ENCODE peak calls at places on chromosomes 4 and X, in four cellular contexts. One of them, this sample, is unnamed.

GRCh38 chr4:113311047-113311446 is 261.6 kb downstream of the ANK2 start:
- DNase-seq in vagina: no peak
- DNase-seq in hepatocyte: no peak
- DNase-seq in CD4-positive, alpha-beta memory T cell: no peak
- DNase-seq in this sample: no peak

GRCh38 chrX:18151661-18152060 is 69.0 kb downstream of the BEND2 start:
- DNase-seq in CD4-positive, alpha-beta memory T cell: no peak
- DNase-seq in hepatocyte: no peak
- DNase-seq in vagina: no peak
- DNase-seq in this sample: no peak

GRCh38 chr4:74665346-74665745 is 129.0 kb downstream of the BTC start:
- DNase-seq in CD4-positive, alpha-beta memory T cell: no peak
- DNase-seq in vagina: no peak
- DNase-seq in hepatocyte: no peak
- DNase-seq in this sample: no peak

GRCh38 chr4:82138376-82138775 is 235.4 kb downstream of the HNRNPD start:
- DNase-seq in hepatocyte: no peak
- DNase-seq in CD4-positive, alpha-beta memory T cell: no peak
- DNase-seq in vagina: no peak
- DNase-seq in this sample: no peak

GRCh38 chr4:74449571-74450297 is 4.8 kb downstream of the AREG start:
- DNase-seq in vagina: no peak
- DNase-seq in CD4-positive, alpha-beta memory T cell: no peak
- DNase-seq in hepatocyte: no peak
- DNase-seq in this sample: no peak

GRCh38 chr4:93710101-93710846 is 118.3 kb upstream of the ATOH1 start:
- DNase-seq in vagina: no peak
- DNase-seq in hepatocyte: peak; percentile 47
- DNase-seq in CD4-positive, alpha-beta memory T cell: no peak
- DNase-seq in this sample: no peak

GRCh38 chrX:48713847-48714246 is 17.3 kb downstream of the SUV39H1 start:
- DNase-seq in vagina: no peak
- DNase-seq in CD4-positive, alpha-beta memory T cell: peak; percentile 64
- DNase-seq in hepatocyte: no peak
- DNase-seq in this sample: no peak

GRCh38 chr4:87051121-87051713 is 116.4 kb downstream of the AFF1 start:
- DNase-seq in vagina: no peak
- DNase-seq in CD4-positive, alpha-beta memory T cell: no peak
- DNase-seq in hepatocyte: no peak
- DNase-seq in this sample: no peak

GRCh38 chrX:153922932-153923857 is 2.9 kb downstream of the ARHGAP4 start:
- DNase-seq in CD4-positive, alpha-beta memory T cell: no peak
- DNase-seq in hepatocyte: peak; percentile 50
- DNase-seq in vagina: no peak
- DNase-seq in this sample: no peak

GRCh38 chrX:10755477-10756334 is 135.3 kb upstream of the MID1 start:
- DNase-seq in CD4-positive, alpha-beta memory T cell: no peak
- DNase-seq in vagina: no peak
- DNase-seq in hepatocyte: peak; percentile 20
- DNase-seq in this sample: no peak

GRCh38 chr4:8854016-8854415 is 17.6 kb downstream of the HMX1 start:
- DNase-seq in hepatocyte: no peak
- DNase-seq in vagina: no peak
- DNase-seq in CD4-positive, alpha-beta memory T cell: no peak
- DNase-seq in this sample: no peak

GRCh38 chr4:78525559-78525958 is 26.0 kb upstream of the ANXA3 start:
- DNase-seq in vagina: no peak
- DNase-seq in hepatocyte: no peak
- DNase-seq in CD4-positive, alpha-beta memory T cell: no peak
- DNase-seq in this sample: no peak

GRCh38 chrX:50469206-50469605 is 1.4 kb downstream of the DGKK start:
- DNase-seq in vagina: no peak
- DNase-seq in hepatocyte: peak; percentile 13
- DNase-seq in CD4-positive, alpha-beta memory T cell: no peak
- DNase-seq in this sample: no peak

GRCh38 chrX:40550069-40550468 is 30.7 kb upstream of the ATP6AP2 start:
- DNase-seq in hepatocyte: no peak
- DNase-seq in CD4-positive, alpha-beta memory T cell: no peak
- DNase-seq in vagina: no peak
- DNase-seq in this sample: no peak

GRCh38 chr4:76147454-76148141 is 599 bp downstream of the NUP54 start:
- DNase-seq in vagina: no peak
- DNase-seq in hepatocyte: peak; percentile 84
- DNase-seq in CD4-positive, alpha-beta memory T cell: no peak
- DNase-seq in this sample: peak; percentile 20

GRCh38 chr4:40301592-40301991 is 33.5 kb upstream of the CHRNA9 start:
- DNase-seq in vagina: no peak
- DNase-seq in hepatocyte: no peak
- DNase-seq in CD4-positive, alpha-beta memory T cell: peak; percentile 90
- DNase-seq in this sample: peak; percentile 49

GRCh38 chr4:54553001-54553400 is 104.8 kb upstream of the KIT start:
- DNase-seq in hepatocyte: no peak
- DNase-seq in vagina: no peak
- DNase-seq in CD4-positive, alpha-beta memory T cell: no peak
- DNase-seq in this sample: no peak

GRCh38 chr4:116702949-116703348 is 382.4 kb downstream of the TRAM1L1 start:
- DNase-seq in hepatocyte: no peak
- DNase-seq in vagina: no peak
- DNase-seq in CD4-positive, alpha-beta memory T cell: no peak
- DNase-seq in this sample: no peak

GRCh38 chr4:146638801-146639351 is at the start of gene POU4F2:
- DNase-seq in CD4-positive, alpha-beta memory T cell: no peak
- DNase-seq in vagina: no peak
- DNase-seq in hepatocyte: peak; percentile 27
- DNase-seq in this sample: no peak

GRCh38 chrX:54494166-54494969 is 1.7 kb downstream of the FGD1 start:
- DNase-seq in CD4-positive, alpha-beta memory T cell: no peak
- DNase-seq in vagina: no peak
- DNase-seq in hepatocyte: no peak
- DNase-seq in this sample: no peak

GRCh38 chr4:67721770-67722597 is 21.0 kb upstream of the UBA6 start:
- DNase-seq in vagina: no peak
- DNase-seq in hepatocyte: no peak
- DNase-seq in CD4-positive, alpha-beta memory T cell: no peak
- DNase-seq in this sample: no peak

GRCh38 chrX:103407776-103408175 is 31.4 kb downstream of the BEX3 start:
- DNase-seq in CD4-positive, alpha-beta memory T cell: no peak
- DNase-seq in hepatocyte: no peak
- DNase-seq in vagina: no peak
- DNase-seq in this sample: no peak

GRCh38 chrX:103406256-103406655 is 29.9 kb downstream of the BEX3 start:
- DNase-seq in hepatocyte: no peak
- DNase-seq in vagina: no peak
- DNase-seq in CD4-positive, alpha-beta memory T cell: no peak
- DNase-seq in this sample: no peak

GRCh38 chrX:103400931-103401330 is 24.6 kb downstream of the BEX3 start:
- DNase-seq in hepatocyte: no peak
- DNase-seq in CD4-positive, alpha-beta memory T cell: no peak
- DNase-seq in vagina: no peak
- DNase-seq in this sample: no peak

GRCh38 chrX:103404225-103405008 is 28.1 kb downstream of the BEX3 start:
- DNase-seq in CD4-positive, alpha-beta memory T cell: peak; percentile 25
- DNase-seq in vagina: no peak
- DNase-seq in hepatocyte: peak; percentile 76
- DNase-seq in this sample: no peak

GRCh38 chrX:103405009-103405333 is 28.6 kb downstream of the BEX3 start:
- DNase-seq in CD4-positive, alpha-beta memory T cell: peak; percentile 2
- DNase-seq in vagina: no peak
- DNase-seq in hepatocyte: no peak
- DNase-seq in this sample: no peak
- H3K27ac ChIP-seq in CD4-positive, alpha-beta memory T cell: no peak overlapping the region
- H3K27ac ChIP-seq in vagina: no peak overlapping the region
- H3K27ac ChIP-seq in hepatocyte: peak overlapping the region; percentile 38
- H3K27ac ChIP-seq in this sample: no peak overlapping the region

GRCh38 chr4:80035336-80035735 is 37.7 kb downstream of the ANTXR2 start:
- DNase-seq in CD4-positive, alpha-beta memory T cell: no peak
- DNase-seq in vagina: no peak
- DNase-seq in hepatocyte: peak; percentile 56
- DNase-seq in this sample: peak; percentile 3

GRCh38 chr4:80037864-80038263 is 35.2 kb downstream of the ANTXR2 start:
- DNase-seq in hepatocyte: no peak
- DNase-seq in vagina: no peak
- DNase-seq in CD4-positive, alpha-beta memory T cell: no peak
- DNase-seq in this sample: no peak

GRCh38 chr4:80033581-80033980 is 39.4 kb downstream of the ANTXR2 start:
- DNase-seq in CD4-positive, alpha-beta memory T cell: no peak
- DNase-seq in vagina: no peak
- DNase-seq in hepatocyte: no peak
- DNase-seq in this sample: no peak

GRCh38 chr4:80036949-80037348 is 36.1 kb downstream of the ANTXR2 start:
- DNase-seq in vagina: no peak
- DNase-seq in hepatocyte: peak; percentile 45
- DNase-seq in CD4-positive, alpha-beta memory T cell: no peak
- DNase-seq in this sample: no peak

GRCh38 chr4:80036306-80036705 is 36.7 kb downstream of the ANTXR2 start:
- DNase-seq in CD4-positive, alpha-beta memory T cell: no peak
- DNase-seq in hepatocyte: no peak
- DNase-seq in vagina: no peak
- DNase-seq in this sample: no peak
- H3K27ac ChIP-seq in CD4-positive, alpha-beta memory T cell: no peak overlapping the region
- H3K27ac ChIP-seq in hepatocyte: peak overlapping the region; percentile 22
- H3K27ac ChIP-seq in vagina: peak overlapping the region; percentile 78
- H3K27ac ChIP-seq in this sample: peak overlapping the region; percentile 21

GRCh38 chrX:115264009-115264408 is 25.5 kb upstream of the LUZP4 start:
- DNase-seq in vagina: no peak
- DNase-seq in hepatocyte: no peak
- DNase-seq in CD4-positive, alpha-beta memory T cell: no peak
- DNase-seq in this sample: no peak

GRCh38 chrX:115260330-115260729 is 26.4 kb upstream of the LRCH2 start:
- DNase-seq in hepatocyte: peak; percentile 10
- DNase-seq in vagina: no peak
- DNase-seq in CD4-positive, alpha-beta memory T cell: no peak
- DNase-seq in this sample: no peak

GRCh38 chrX:115261148-115261547 is 27.3 kb upstream of the LRCH2 start:
- DNase-seq in hepatocyte: no peak
- DNase-seq in CD4-positive, alpha-beta memory T cell: no peak
- DNase-seq in vagina: no peak
- DNase-seq in this sample: no peak

GRCh38 chrX:115255003-115255402 is 21.1 kb upstream of the LRCH2 start:
- DNase-seq in CD4-positive, alpha-beta memory T cell: no peak
- DNase-seq in vagina: no peak
- DNase-seq in hepatocyte: no peak
- DNase-seq in this sample: no peak

DNA sequence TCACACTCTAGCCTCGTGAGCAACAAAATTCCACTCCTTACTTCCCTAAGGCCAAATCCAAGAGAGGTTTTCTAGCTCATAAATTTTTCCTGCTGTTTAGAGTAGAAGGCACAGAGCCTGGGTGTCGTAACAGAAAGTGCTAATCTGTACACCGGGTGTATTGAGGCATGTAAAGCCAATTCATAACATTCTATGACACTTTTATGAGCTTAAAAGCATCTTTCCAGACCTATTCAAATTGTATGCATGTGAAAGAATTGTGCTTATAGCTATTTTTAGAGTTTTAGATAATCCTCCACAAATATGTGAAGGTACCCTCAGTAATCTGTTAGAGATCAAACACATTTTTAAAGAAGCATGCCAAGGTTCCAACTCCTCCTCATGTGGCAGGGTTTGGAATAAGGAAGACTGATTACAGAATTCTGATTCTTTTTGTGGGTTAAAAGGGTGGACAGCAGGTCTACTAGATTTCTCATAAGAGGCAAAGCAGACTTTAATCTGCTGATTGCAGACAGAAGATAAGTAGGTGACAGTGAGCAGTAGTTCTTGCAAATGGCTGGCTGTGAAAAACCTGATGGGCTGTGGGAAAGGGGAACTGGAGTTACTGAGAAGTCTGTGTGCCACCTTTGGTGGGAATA is 25.5 kb upstream of the LRCH2 start:
- DNase-seq in CD4-positive, alpha-beta memory T cell: no peak
- DNase-seq in hepatocyte: peak; percentile 36
- DNase-seq in vagina: no peak
- DNase-seq in this sample: no peak
- H3K27ac ChIP-seq in CD4-positive, alpha-beta memory T cell: no peak overlapping the region
- H3K27ac ChIP-seq in hepatocyte: peak overlapping the region; percentile 74
- H3K27ac ChIP-seq in vagina: no peak overlapping the region
- H3K27ac ChIP-seq in this sample: no peak overlapping the region

GRCh38 chrX:9252182-9252581 is 212.7 kb upstream of the TBL1X start:
- DNase-seq in hepatocyte: no peak
- DNase-seq in vagina: no peak
- DNase-seq in CD4-positive, alpha-beta memory T cell: no peak
- DNase-seq in this sample: no peak
- H3K27ac ChIP-seq in hepatocyte: no peak overlapping the region
- H3K27ac ChIP-seq in vagina: no peak overlapping the region
- H3K27ac ChIP-seq in CD4-positive, alpha-beta memory T cell: no peak overlapping the region
- H3K27ac ChIP-seq in this sample: no peak overlapping the region

This sample was measured in effector memory CD4-positive, alpha-beta T cell.